ENCODE peak calls at places on chromosomes 12 and 14, in nine cellular contexts. C is astrocyte, Q is cardiac muscle cell, A is ovary, E is heart left ventricle, X is bronchial epithelial cell, Y is kidney, K is dorsolateral prefrontal cortex, H is heart right ventricle. N is an unnamed sample.

GRCh38 chr14:64704743-64705405 is 650 bp downstream of the PLEKHG3 start:
- DNase-seq in H (no peak), C (no peak), Q (peak; percentile 32), X (no peak), Y (peak; percentile 85), E (no peak), A (peak; percentile 70), K (peak; percentile 42), N (no peak)

GRCh38 chr12:112482734-112483133 is 64.0 kb downstream of the PTPN11 start:
- DNase-seq in C (no peak), A (no peak), K (no peak), H (no peak), X (no peak), E (no peak), Q (no peak), Y (no peak), N (no peak)

GRCh38 chr14:67569651-67570290 is 30.3 kb downstream of the PIGH start:
- DNase-seq in Y (no peak), H (no peak), E (no peak), Q (no peak), A (no peak), X (no peak), K (no peak), C (no peak), N (no peak)

GRCh38 chr12:68641138-68641537 is 30.4 kb downstream of the RAP1B start:
- DNase-seq in Y (no peak), K (no peak), A (no peak), H (no peak), Q (no peak), C (no peak), X (no peak), E (no peak), N (no peak)

GRCh38 chr14:67477926-67478915 is 10.3 kb downstream of the TMEM229B start:
- DNase-seq in E (no peak), Y (peak; percentile 8), K (no peak), X (peak; percentile 67), H (no peak), C (no peak), Q (no peak), A (no peak), N (no peak)

GRCh38 chr12:20657496-20657895 is 37.6 kb upstream of the SLCO1C1 start:
- DNase-seq in A (no peak), Q (no peak), K (no peak), H (no peak), X (no peak), C (no peak), E (no peak), Y (no peak), N (no peak)

GRCh38 chr14:50344116-50344775 is 32.1 kb downstream of the DMAC2L start:
- DNase-seq in Q (no peak), K (no peak), A (no peak), X (peak; percentile 76), Y (no peak), E (no peak), C (peak; percentile 49), H (no peak), N (no peak)

GRCh38 chr14:21405097-21405496 is 21.3 kb upstream of the SUPT16H start:
- DNase-seq in C (no peak), Y (no peak), A (no peak), X (peak; percentile 67), Q (peak; percentile 25), K (no peak), E (no peak), H (no peak), N (no peak)

GRCh38 chr12:449203-449602 is 10.5 kb upstream of the B4GALNT3 start:
- DNase-seq in A (no peak), E (no peak), K (no peak), C (no peak), Q (no peak), X (no peak), Y (no peak), H (no peak), N (no peak)

GRCh38 chr12:76777765-76778216 is 13.9 kb downstream of the ZDHHC17 start:
- DNase-seq in K (no peak), E (no peak), A (no peak), Y (no peak), C (no peak), Q (no peak), H (no peak), X (no peak), N (no peak)

GRCh38 chr14:30623412-30624131 is 1.5 kb downstream of the SCFD1 start:
- DNase-seq in A (no peak), Y (no peak), X (no peak), E (no peak), H (no peak), K (no peak), C (no peak), Q (no peak), N (no peak)
- H3K4me3 ChIP-seq in A (no peak overlapping the region), Y (peak overlapping the region; percentile 95), X (peak overlapping the region; percentile 51), E (peak overlapping the region; percentile 80), H (peak overlapping the region; percentile 69), K (peak overlapping the region; percentile 84), C (peak overlapping the region; percentile 100), Q (peak overlapping the region; percentile 72), N (peak overlapping the region; percentile 85)

GRCh38 chr14:88825503-88825902 is 1.1 kb downstream of the TTC8 start:
- DNase-seq in X (no peak), H (no peak), Y (no peak), K (no peak), E (no peak), A (no peak), Q (no peak), C (peak; percentile 15), N (no peak)
- H3K4me3 ChIP-seq in X (no peak overlapping the region), H (peak overlapping the region; percentile 78), Y (peak overlapping the region; percentile 86), K (peak overlapping the region; percentile 91), E (peak overlapping the region; percentile 71), A (peak overlapping the region; percentile 69), Q (peak overlapping the region; percentile 73), C (peak overlapping the region; percentile 75), N (peak overlapping the region; percentile 88)

GRCh38 chr12:16118586-16118985 is 158.9 kb downstream of the SLC15A5 start:
- DNase-seq in Y (no peak), C (peak; percentile 2), E (no peak), H (no peak), A (no peak), Q (peak; percentile 28), K (no peak), X (no peak), N (no peak)

GRCh38 chr12:16112151-16112550 is 165.3 kb downstream of the SLC15A5 start:
- DNase-seq in Y (no peak), C (no peak), K (no peak), A (no peak), E (no peak), X (no peak), H (no peak), Q (no peak), N (no peak)

GRCh38 chr12:16110596-16110995 is 166.9 kb downstream of the SLC15A5 start:
- DNase-seq in Y (no peak), E (no peak), X (no peak), Q (no peak), H (no peak), C (no peak), A (no peak), K (no peak), N (no peak)

GRCh38 chr12:16112626-16113560 is 164.6 kb downstream of the SLC15A5 start:
- DNase-seq in E (peak; percentile 30), H (peak; percentile 3), C (no peak), K (no peak), A (no peak), X (no peak), Y (no peak), Q (peak; percentile 22), N (no peak)
- H3K4me3 ChIP-seq in E (no peak overlapping the region), H (no peak overlapping the region), C (no peak overlapping the region), K (no peak overlapping the region), A (no peak overlapping the region), X (no peak overlapping the region), Y (no peak overlapping the region), Q (no peak overlapping the region), N (no peak overlapping the region)

GRCh38 chr14:89504602-89505320 is 87.7 kb upstream of the FOXN3 start:
- DNase-seq in A (no peak), K (no peak), H (peak; percentile 17), Y (no peak), Q (peak; percentile 50), C (peak; percentile 87), E (no peak), X (no peak), N (no peak)

GRCh38 chr14:89507521-89507920 is 90.5 kb upstream of the FOXN3 start:
- DNase-seq in A (no peak), K (no peak), X (peak; percentile 96), C (peak; percentile 92), E (no peak), Y (no peak), Q (peak; percentile 46), H (no peak), N (no peak)

GRCh38 chr14:89507926-89508460 is 91.0 kb upstream of the FOXN3 start:
- DNase-seq in E (no peak), Y (no peak), X (peak; percentile 70), H (no peak), Q (no peak), A (no peak), K (no peak), C (peak; percentile 44), N (no peak)

GRCh38 chr14:89508863-89509262 is 91.8 kb upstream of the FOXN3 start:
- DNase-seq in H (no peak), Y (no peak), E (no peak), Q (no peak), X (no peak), K (no peak), C (no peak), A (no peak), N (no peak)

DNA sequence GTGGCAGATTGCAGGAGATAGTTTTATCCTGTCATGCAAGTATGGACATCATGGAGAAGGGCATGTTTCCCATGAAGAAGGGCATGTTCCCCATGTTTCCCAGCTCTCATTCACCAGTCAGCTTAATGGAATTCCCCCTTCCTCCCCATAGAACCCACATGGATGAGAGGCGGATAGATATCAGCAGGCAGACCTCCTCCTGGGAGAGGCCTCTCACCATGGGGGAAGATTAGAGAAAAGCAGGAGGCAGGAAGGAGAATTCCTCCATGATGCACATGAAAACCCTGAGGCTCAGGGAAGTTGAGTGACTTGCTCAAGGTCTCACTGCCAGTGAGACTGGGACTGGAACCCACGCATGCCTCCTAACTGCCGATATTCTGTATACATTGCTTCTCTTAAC is 92.9 kb upstream of the FOXN3 start:
- DNase-seq in X (no peak), A (no peak), E (no peak), Y (no peak), K (no peak), H (no peak), Q (peak; percentile 63), C (peak; percentile 83), N (no peak)
- H3K4me3 ChIP-seq in X (no peak overlapping the region), A (no peak overlapping the region), E (no peak overlapping the region), Y (no peak overlapping the region), K (no peak overlapping the region), H (no peak overlapping the region), Q (no peak overlapping the region), C (no peak overlapping the region), N (no peak overlapping the region)